ENCODE peak calls at places on chromosomes 2 and 18, in nine cellular contexts. G, N, T, J, I, S, Q, B and L are unnamed samples.

GRCh38 chr2:131493199-131494018 is 1.2 kb upstream of the MZT2A start:
- DNase-seq in T (peak), N (no peak), G (no peak), Q (no peak), S (no peak), I (peak), J (no peak), B (peak), L (no peak)

GRCh38 chr2:29632018-29632417 is 289.4 kb downstream of the ALK start:
- DNase-seq in S (no peak), T (peak), Q (no peak), G (no peak), N (no peak), I (no peak), J (peak), B (peak), L (no peak)

GRCh38 chr2:176063958-176064357 is 19.8 kb downstream of the EVX2 start:
- DNase-seq in J (no peak), S (peak), B (no peak), I (no peak), N (no peak), T (no peak), Q (no peak), G (no peak), L (no peak)

GRCh38 chr2:225272173-225272572 is 127.3 kb upstream of the NYAP2 start:
- DNase-seq in S (no peak), I (no peak), B (no peak), T (no peak), G (no peak), N (no peak), Q (no peak), J (peak), L (no peak)

GRCh38 chr18:76460482-76460881 is 34.6 kb downstream of the ZNF516 start:
- DNase-seq in I (peak), Q (no peak), G (no peak), T (no peak), N (no peak), B (no peak), S (no peak), J (no peak), L (no peak)

GRCh38 chr2:230134496-230135073 is 65.9 kb upstream of the SLC16A14 start:
- DNase-seq in I (peak), G (no peak), N (no peak), S (no peak), Q (no peak), T (peak), J (no peak), B (peak), L (no peak)

GRCh38 chr2:12587729-12588522 is 128.8 kb upstream of the TRIB2 start:
- DNase-seq in B (peak), Q (no peak), N (peak), I (peak), S (no peak), T (peak), G (peak), J (peak), L (no peak)

GRCh38 chr2:208407667-208408066 is 1.1 kb downstream of the PTH2R start:
- DNase-seq in G (no peak), B (peak), Q (peak), N (no peak), T (peak), J (peak), I (peak), S (peak), L (no peak)

GRCh38 chr2:209791151-209791550 is 19.5 kb downstream of the UNC80 start:
- DNase-seq in J (no peak), T (no peak), N (no peak), Q (no peak), G (no peak), I (no peak), B (no peak), S (no peak), L (no peak)

GRCh38 chr2:100107911-100108647 is 34.3 kb downstream of the AFF3 start:
- DNase-seq in G (no peak), B (no peak), T (no peak), Q (no peak), N (no peak), J (no peak), I (no peak), S (no peak), L (no peak)

GRCh38 chr2:128599700-128600099 is 281.0 kb upstream of the HS6ST1 start:
- DNase-seq in S (no peak), G (no peak), T (no peak), N (peak), J (no peak), Q (no peak), I (no peak), B (no peak), L (no peak)

GRCh38 chr2:181607629-181608627 is 49.0 kb downstream of the CERKL start:
- DNase-seq in Q (no peak), S (no peak), T (no peak), G (no peak), B (no peak), I (no peak), J (no peak), N (no peak), L (no peak)

GRCh38 chr2:239201531-239201876 is 199.3 kb downstream of the HDAC4 start:
- DNase-seq in N (peak), G (no peak), Q (no peak), T (no peak), S (no peak), J (no peak), I (no peak), B (no peak), L (no peak)

GRCh38 chr2:197453914-197454398 is 604 bp downstream of the COQ10B start:
- DNase-seq in J (peak), B (no peak), T (no peak), S (no peak), Q (no peak), I (no peak), G (peak), N (peak), L (no peak)

GRCh38 chr2:181807526-181807925 is 84.0 kb upstream of the ITPRID2 start:
- DNase-seq in S (no peak), T (no peak), Q (no peak), I (no peak), N (no peak), G (no peak), B (no peak), J (no peak), L (no peak)

GRCh38 chr2:47569658-47570398 is 166.9 kb downstream of the MSH2 start:
- DNase-seq in N (no peak), B (no peak), S (no peak), I (peak), G (no peak), T (peak), J (no peak), Q (peak), L (no peak)

GRCh38 chr2:144522741-144523605 is 3.1 kb upstream of the ZEB2 start:
- DNase-seq in Q (no peak), G (no peak), B (peak), I (no peak), T (no peak), J (no peak), S (no peak), N (no peak), L (no peak)

GRCh38 chr2:224865016-224865415 is 148.9 kb upstream of the CCDC195 start:
- DNase-seq in S (no peak), I (no peak), T (no peak), J (no peak), Q (no peak), N (no peak), G (no peak), B (no peak), L (no peak)

GRCh38 chr2:199977984-199978415 is 22.6 kb downstream of the MAIP1 start:
- DNase-seq in T (peak), Q (peak), S (no peak), I (peak), B (peak), N (no peak), J (peak), G (no peak), L (peak)

GRCh38 chr2:88159955-88160415 is 10.2 kb upstream of the THNSL2 start:
- DNase-seq in I (peak), N (peak), J (peak), Q (peak), T (peak), B (peak), S (peak), G (peak), L (peak)

GRCh38 chr18:47558110-47558750 is 306.8 kb upstream of the SKOR2 start:
- DNase-seq in Q (no peak), B (no peak), J (no peak), S (no peak), G (no peak), N (no peak), T (no peak), I (no peak), L (no peak)

GRCh38 chr18:54069729-54070128 is 154.7 kb downstream of the MBD2 start:
- DNase-seq in G (no peak), J (no peak), N (no peak), T (no peak), I (no peak), Q (no peak), S (no peak), B (no peak), L (no peak)